ENCODE peak calls at places on chromosomes 13 and 19, in eight cellular contexts. X is HCT116, N is GM12891, P is transverse colon, Z is sigmoid colon, L is Panc1, U is breast epithelium, C is endothelial cell of umbilical vein. W is an unnamed sample.
A peak's percentile ranks its signal among the peaks of the same experiment; 100 is the strongest.

GRCh38 chr19:58007285-58007684 is 4.7 kb upstream of the ZNF606 start:
- DNase-seq in X (no peak), N (no peak), P (no peak), Z (no peak), L (no peak), U (no peak), C (no peak), W (no peak)

GRCh38 chr19:37304190-37304883 is 66.6 kb upstream of the ZNF527 start:
- DNase-seq in X (no peak), N (no peak), P (peak; percentile 35), Z (peak; percentile 82), L (no peak), U (no peak), C (no peak), W (no peak)

GRCh38 chr13:40389081-40389641 is 277.3 kb downstream of the FOXO1 start:
- DNase-seq in X (no peak), N (no peak), P (no peak), Z (no peak), L (no peak), U (no peak), C (no peak), W (no peak)

GRCh38 chr13:20188649-20189553 is 3.8 kb downstream of the GJB2 start:
- DNase-seq in X (no peak), N (no peak), P (peak; percentile 38), Z (no peak), L (no peak), U (no peak), C (no peak), W (no peak)

GRCh38 chr13:85266331-85266730 is 532.9 kb downstream of the SLITRK6 start:
- DNase-seq in X (no peak), N (no peak), P (no peak), Z (no peak), L (no peak), U (no peak), C (no peak), W (peak; percentile 78)

GRCh38 chr13:45847554-45848224 is 3.9 kb downstream of the SIAH3 start:
- DNase-seq in X (no peak), N (no peak), P (peak; percentile 18), Z (peak; percentile 67), L (no peak), U (no peak), C (peak; percentile 78), W (no peak)

GRCh38 chr13:42574011-42574410 is at the start of gene TNFSF11:
- DNase-seq in X (no peak), N (peak; percentile 36), P (no peak), Z (no peak), L (no peak), U (no peak), C (no peak), W (no peak)

GRCh38 chr19:6239401-6239844 is 40.4 kb downstream of the MLLT1 start:
- DNase-seq in X (no peak), N (peak; percentile 2), P (no peak), Z (no peak), L (no peak), U (no peak), C (peak; percentile 77), W (no peak)

GRCh38 chr19:55640577-55641375 is at the start of gene ZNF580:
- DNase-seq in X (no peak), N (peak; percentile 64), P (peak; percentile 68), Z (peak; percentile 83), L (no peak), U (peak; percentile 64), C (peak; percentile 71), W (no peak)

GRCh38 chr13:31207630-31208549 is 8.1 kb downstream of the B3GLCT start:
- DNase-seq in X (no peak), N (no peak), P (no peak), Z (peak; percentile 82), L (no peak), U (no peak), C (no peak), W (no peak)

GRCh38 chr13:98144501-98145350 is 1.8 kb downstream of the FARP1 start:
- DNase-seq in X (peak; percentile 8), N (no peak), P (no peak), Z (no peak), L (no peak), U (no peak), C (peak; percentile 39), W (no peak)

GRCh38 chr13:97142452-97142851 is 79.7 kb upstream of the MBNL2 start:
- DNase-seq in X (peak; percentile 78), N (no peak), P (peak; percentile 70), Z (no peak), L (no peak), U (no peak), C (peak; percentile 24), W (no peak)

GRCh38 chr13:47499358-47500150 is 501.5 kb downstream of the SUCLA2 start:
- DNase-seq in X (no peak), N (no peak), P (no peak), Z (no peak), L (peak; percentile 12), U (no peak), C (no peak), W (no peak)

GRCh38 chr19:29694669-29695627 is 20.1 kb downstream of the C19orf12 start:
- DNase-seq in X (no peak), N (peak; percentile 80), P (peak; percentile 85), Z (peak; percentile 95), L (no peak), U (peak; percentile 78), C (peak; percentile 51), W (no peak)

GRCh38 chr19:14003279-14004051 is 2.7 kb downstream of the RFX1 start:
- DNase-seq in X (no peak), N (no peak), P (no peak), Z (no peak), L (no peak), U (no peak), C (peak; percentile 28), W (no peak)

GRCh38 chr13:51066091-51066831 is 44.8 kb downstream of the C13orf42 start:
- DNase-seq in X (no peak), N (no peak), P (no peak), Z (no peak), L (no peak), U (no peak), C (peak; percentile 57), W (no peak)

GRCh38 chr19:3547301-3547731 is 8.3 kb downstream of the TEKTIP1 start:
- DNase-seq in X (no peak), N (no peak), P (no peak), Z (no peak), L (no peak), U (no peak), C (no peak), W (no peak)

GRCh38 chr13:30792257-30793000 is 57.1 kb downstream of the ALOX5AP start:
- DNase-seq in X (peak; percentile 47), N (no peak), P (peak; percentile 50), Z (peak; percentile 89), L (no peak), U (peak; percentile 87), C (peak; percentile 96), W (no peak)

GRCh38 chr19:3655402-3656072 is 28.9 kb upstream of the CACTIN start:
- DNase-seq in X (no peak), N (no peak), P (peak; percentile 37), Z (no peak), L (no peak), U (no peak), C (peak; percentile 41), W (no peak)

GRCh38 chr19:6458695-6459355 is 767 bp downstream of the SLC25A23 start:
- DNase-seq in X (no peak), N (no peak), P (peak; percentile 62), Z (no peak), L (no peak), U (no peak), C (no peak), W (no peak)

GRCh38 chr13:110574161-110574560 is 12.6 kb upstream of the RAB20 start:
- DNase-seq in X (no peak), N (no peak), P (no peak), Z (no peak), L (no peak), U (no peak), C (no peak), W (no peak)

GRCh38 chr19:49973987-49974386 is 13.0 kb upstream of the SIGLEC11 start:
- DNase-seq in X (no peak), N (no peak), P (peak; percentile 16), Z (no peak), L (no peak), U (no peak), C (no peak), W (no peak)
- TF ChIP-seq POLR2AphosphoS5 in X (no peak), N (no peak), P (no peak), Z (no peak), L (no peak), U (no peak), C (no peak), W (no peak)

GRCh38 chr19:17086129-17086528 is 10.6 kb downstream of the MYO9B start:
- DNase-seq in X (no peak), N (no peak), P (no peak), Z (no peak), L (no peak), U (no peak), C (no peak), W (no peak)
- TF ChIP-seq POLR2AphosphoS5 in X (no peak), N (no peak), P (no peak), Z (no peak), L (no peak), U (no peak), C (no peak), W (no peak)

DNA sequence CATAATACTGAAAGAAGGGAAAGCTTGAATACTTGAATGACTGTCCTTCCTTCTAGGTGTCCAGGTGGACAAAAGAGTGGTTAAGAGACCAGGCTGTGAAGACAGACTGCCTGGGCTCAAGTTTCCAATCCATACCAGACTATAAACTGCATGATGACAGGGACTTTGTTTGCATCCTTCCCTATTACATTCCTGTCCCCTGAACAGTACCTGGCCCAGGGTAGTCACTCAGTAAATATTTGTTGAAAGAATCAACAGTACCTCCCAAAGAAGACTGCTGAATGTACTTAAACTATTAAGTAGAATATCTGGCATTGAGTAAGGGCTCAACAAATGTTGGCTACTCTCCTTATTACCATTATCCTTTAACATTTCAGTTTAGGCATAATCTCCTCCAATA is 29.7 kb downstream of the MIPEP start:
- DNase-seq in X (no peak), N (no peak), P (no peak), Z (no peak), L (no peak), U (no peak), C (no peak), W (no peak)
- TF ChIP-seq POLR2AphosphoS5 in X (no peak), N (no peak), P (no peak), Z (no peak), L (no peak), U (no peak), C (no peak), W (no peak)

GRCh38 chr13:23810842-23811241 is 78.4 kb downstream of the MIPEP start:
- DNase-seq in X (no peak), N (no peak), P (no peak), Z (no peak), L (no peak), U (no peak), C (no peak), W (no peak)

GRCh38 chr13:23805015-23805583 is 84.1 kb downstream of the MIPEP start:
- DNase-seq in X (no peak), N (no peak), P (no peak), Z (no peak), L (no peak), U (no peak), C (no peak), W (no peak)

GRCh38 chr13:23804166-23804565 is 85.0 kb downstream of the MIPEP start:
- DNase-seq in X (no peak), N (no peak), P (no peak), Z (no peak), L (no peak), U (no peak), C (no peak), W (no peak)

GRCh38 chr13:23808803-23809202 is 80.4 kb downstream of the MIPEP start:
- DNase-seq in X (no peak), N (no peak), P (no peak), Z (no peak), L (no peak), U (no peak), C (no peak), W (no peak)

GRCh38 chr13:23806874-23807522 is 82.2 kb downstream of the MIPEP start:
- DNase-seq in X (no peak), N (no peak), P (no peak), Z (no peak), L (no peak), U (no peak), C (no peak), W (no peak)
- TF ChIP-seq POLR2AphosphoS5 in X (no peak), N (no peak), P (no peak), Z (no peak), L (no peak), U (no peak), C (no peak), W (no peak)

W was measured in SK-N-MC.